ENCODE peak calls at places on chromosomes 4 and X, in five cellular contexts. One of them, this sample, is unnamed. For H3K27me3, the result is how much of the 10 kb centered on the place peaks cover.

GRCh38 chrX:135931644-135932487 is 38.4 kb downstream of the SAGE1 start:
- DNase-seq in ovary: peak
- DNase-seq in stomach: peak
- DNase-seq in uterus: peak
- DNase-seq in tibial nerve: peak
- DNase-seq in this sample: peak

GRCh38 chr4:181108237-181108636 is 1135.0 kb upstream of the TENM3 start:
- DNase-seq in ovary: no peak
- DNase-seq in stomach: no peak
- DNase-seq in uterus: no peak
- DNase-seq in tibial nerve: no peak
- DNase-seq in this sample: no peak

GRCh38 chr4:51851090-51851936 is 8.4 kb downstream of the DCUN1D4 start:
- DNase-seq in ovary: no peak
- DNase-seq in stomach: no peak
- DNase-seq in uterus: no peak
- DNase-seq in tibial nerve: no peak
- DNase-seq in this sample: no peak

GRCh38 chr4:6228158-6229067 is 28.1 kb upstream of the JAKMIP1 start:
- DNase-seq in ovary: no peak
- DNase-seq in stomach: peak
- DNase-seq in uterus: no peak
- DNase-seq in tibial nerve: no peak
- DNase-seq in this sample: no peak

GRCh38 chr4:42278709-42279324 is 118.5 kb upstream of the SHISA3 start:
- DNase-seq in ovary: no peak
- DNase-seq in stomach: no peak
- DNase-seq in uterus: no peak
- DNase-seq in tibial nerve: no peak
- DNase-seq in this sample: no peak

GRCh38 chr4:165635951-165636350 is 237.1 kb upstream of the TLL1 start:
- DNase-seq in ovary: no peak
- DNase-seq in stomach: no peak
- DNase-seq in uterus: no peak
- DNase-seq in tibial nerve: no peak
- DNase-seq in this sample: no peak

GRCh38 chr4:184568770-184569169 is 80.5 kb downstream of the CASP3 start:
- DNase-seq in ovary: no peak
- DNase-seq in stomach: no peak
- DNase-seq in uterus: no peak
- DNase-seq in tibial nerve: no peak
- DNase-seq in this sample: no peak

GRCh38 chr4:55255171-55255570 is 90.9 kb upstream of the SRD5A3 start:
- DNase-seq in ovary: no peak
- DNase-seq in stomach: no peak
- DNase-seq in uterus: no peak
- DNase-seq in tibial nerve: no peak
- DNase-seq in this sample: no peak

DNA sequence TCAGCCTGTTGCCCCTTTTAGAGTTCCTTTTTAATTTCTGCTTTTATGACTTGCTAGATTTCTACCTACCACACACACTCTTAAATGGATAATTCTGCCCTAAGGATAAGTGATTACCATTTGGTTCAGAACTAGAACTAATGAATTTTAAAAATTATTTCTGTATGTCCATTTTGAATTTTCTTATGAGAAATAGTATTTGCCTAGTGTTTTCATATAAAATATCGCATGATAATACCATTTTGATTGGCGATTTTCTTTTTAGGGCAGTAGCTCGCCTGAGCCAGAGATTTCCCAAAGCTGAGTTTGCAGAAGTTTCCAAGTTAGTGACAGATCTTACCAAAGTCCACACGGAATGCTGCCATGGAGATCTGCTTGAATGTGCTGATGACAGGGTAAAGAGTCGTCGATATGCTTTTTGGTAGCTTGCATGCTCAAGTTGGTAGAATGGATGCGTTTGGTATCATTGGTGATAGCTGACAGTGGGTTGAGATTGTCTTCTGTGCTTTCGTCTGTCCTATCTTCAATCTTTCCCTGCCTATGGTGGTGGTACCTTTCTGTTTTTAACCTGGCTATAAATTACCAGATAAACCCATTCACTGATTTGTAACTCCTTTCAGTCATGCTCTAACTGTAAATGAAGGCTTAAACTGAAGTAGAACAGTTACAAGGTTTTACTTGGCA is 7.8 kb downstream of the ALB start:
- DNase-seq in ovary: no peak
- DNase-seq in stomach: no peak
- DNase-seq in uterus: no peak
- DNase-seq in tibial nerve: no peak
- DNase-seq in this sample: no peak
- TF ChIP-seq POLR2A in ovary: no peak
- TF ChIP-seq POLR2A in stomach: no peak
- TF ChIP-seq POLR2A in uterus: no peak
- TF ChIP-seq POLR2A in tibial nerve: no peak
- TF ChIP-seq POLR2A in this sample: no peak

GRCh38 chr4:110636231-110636676 is 13.4 kb upstream of the PITX2 start:
- DNase-seq in ovary: no peak
- DNase-seq in stomach: no peak
- DNase-seq in uterus: no peak
- DNase-seq in tibial nerve: no peak
- DNase-seq in this sample: no peak
- H3K27me3 ChIP-seq in ovary: under half
- H3K27me3 ChIP-seq in stomach: under half
- H3K27me3 ChIP-seq in uterus: half or more
- H3K27me3 ChIP-seq in tibial nerve: half or more
- H3K27me3 ChIP-seq in this sample: half or more

GRCh38 chrX:56787734-56788152 is 58.7 kb downstream of the NBDY start:
- DNase-seq in ovary: no peak
- DNase-seq in stomach: no peak
- DNase-seq in uterus: no peak
- DNase-seq in tibial nerve: no peak
- DNase-seq in this sample: no peak

GRCh38 chrX:56786889-56787733 is 58.1 kb downstream of the NBDY start:
- DNase-seq in ovary: no peak
- DNase-seq in stomach: peak
- DNase-seq in uterus: no peak
- DNase-seq in tibial nerve: no peak
- DNase-seq in this sample: no peak

GRCh38 chrX:56789518-56790070 is 60.6 kb downstream of the NBDY start:
- DNase-seq in ovary: no peak
- DNase-seq in stomach: peak
- DNase-seq in uterus: no peak
- DNase-seq in tibial nerve: no peak
- DNase-seq in this sample: no peak

GRCh38 chrX:56788717-56789122 is 59.7 kb downstream of the NBDY start:
- DNase-seq in ovary: no peak
- DNase-seq in stomach: peak
- DNase-seq in uterus: peak
- DNase-seq in tibial nerve: peak
- DNase-seq in this sample: no peak

DNA sequence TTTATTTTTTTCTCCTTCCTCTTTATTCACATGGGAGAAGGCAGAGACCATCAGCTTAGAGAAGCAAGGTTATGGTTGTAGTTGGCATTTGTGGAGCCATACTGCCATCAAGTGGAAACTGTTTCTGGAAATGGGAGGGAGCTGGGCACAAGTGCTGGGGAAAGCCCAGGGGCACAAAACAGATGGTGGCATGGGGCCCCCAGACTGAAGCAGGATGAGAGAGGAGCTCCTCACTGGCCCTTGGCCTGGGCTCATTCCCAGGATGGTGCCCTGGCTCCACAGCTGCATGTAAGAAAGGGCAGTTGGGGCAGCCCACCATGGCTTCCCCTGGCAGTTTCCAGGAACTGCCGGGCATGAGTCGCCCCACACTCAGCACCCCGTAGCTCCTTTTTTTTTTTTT is 59.2 kb downstream of the NBDY start:
- DNase-seq in ovary: no peak
- DNase-seq in stomach: peak
- DNase-seq in uterus: peak
- DNase-seq in tibial nerve: no peak
- DNase-seq in this sample: no peak
- TF ChIP-seq CTCF in ovary: no peak
- TF ChIP-seq CTCF in stomach: no peak
- TF ChIP-seq CTCF in uterus: no peak
- TF ChIP-seq CTCF in tibial nerve: no peak
- TF ChIP-seq CTCF in this sample: peak

GRCh38 chr4:105536601-105537000 is 15.8 kb upstream of the ARHGEF38 start:
- DNase-seq in ovary: no peak
- DNase-seq in stomach: no peak
- DNase-seq in uterus: no peak
- DNase-seq in tibial nerve: no peak
- DNase-seq in this sample: no peak
- TF ChIP-seq POLR2A in ovary: no peak
- TF ChIP-seq POLR2A in stomach: no peak
- TF ChIP-seq POLR2A in uterus: no peak
- TF ChIP-seq POLR2A in tibial nerve: no peak
- TF ChIP-seq POLR2A in this sample: no peak

This sample was measured in heart left ventricle.